ENCODE peak calls at places on chromosomes 3 and 15, in six cellular contexts. One of them, this sample, is unnamed.

GRCh38 chr15:58275785-58276184 is 137.6 kb downstream of the AQP9 start:
- DNase-seq in ELF-1: no peak
- DNase-seq in HuH-7.5: no peak
- DNase-seq in stimulated activated CD4-positive, alpha-beta T cell treated with anti-CD3 and anti-CD28 coated beads, Interleukin-12 subunit alpha, Interleukin-12 subunit beta, amount 100 ng/mL, for 4 hours: no peak
- DNase-seq in nephron progenitor cell: no peak
- DNase-seq in PC-3: no peak
- DNase-seq in this sample: no peak

GRCh38 chr3:62554264-62554799 is 181.0 kb upstream of the FEZF2 start:
- DNase-seq in HuH-7.5: peak
- DNase-seq in ELF-1: no peak
- DNase-seq in stimulated activated CD4-positive, alpha-beta T cell treated with anti-CD3 and anti-CD28 coated beads, Interleukin-12 subunit alpha, Interleukin-12 subunit beta, amount 100 ng/mL, for 4 hours: no peak
- DNase-seq in PC-3: peak
- DNase-seq in nephron progenitor cell: no peak
- DNase-seq in this sample: no peak

GRCh38 chr3:54426431-54426830 is 304.1 kb downstream of the CACNA2D3 start:
- DNase-seq in HuH-7.5: no peak
- DNase-seq in ELF-1: no peak
- DNase-seq in stimulated activated CD4-positive, alpha-beta T cell treated with anti-CD3 and anti-CD28 coated beads, Interleukin-12 subunit alpha, Interleukin-12 subunit beta, amount 100 ng/mL, for 4 hours: no peak
- DNase-seq in nephron progenitor cell: no peak
- DNase-seq in PC-3: no peak
- DNase-seq in this sample: no peak

GRCh38 chr15:66042624-66043023 is 173.3 kb downstream of the RAB11A start:
- DNase-seq in nephron progenitor cell: no peak
- DNase-seq in stimulated activated CD4-positive, alpha-beta T cell treated with anti-CD3 and anti-CD28 coated beads, Interleukin-12 subunit alpha, Interleukin-12 subunit beta, amount 100 ng/mL, for 4 hours: no peak
- DNase-seq in ELF-1: peak
- DNase-seq in PC-3: no peak
- DNase-seq in HuH-7.5: no peak
- DNase-seq in this sample: no peak

GRCh38 chr15:68711406-68711805 is 109.3 kb downstream of the ANP32A start:
- DNase-seq in PC-3: no peak
- DNase-seq in stimulated activated CD4-positive, alpha-beta T cell treated with anti-CD3 and anti-CD28 coated beads, Interleukin-12 subunit alpha, Interleukin-12 subunit beta, amount 100 ng/mL, for 4 hours: no peak
- DNase-seq in HuH-7.5: no peak
- DNase-seq in ELF-1: no peak
- DNase-seq in nephron progenitor cell: no peak
- DNase-seq in this sample: no peak

GRCh38 chr3:52248816-52249547 is 3.4 kb downstream of the PPM1M start:
- DNase-seq in HuH-7.5: no peak
- DNase-seq in nephron progenitor cell: no peak
- DNase-seq in ELF-1: no peak
- DNase-seq in PC-3: no peak
- DNase-seq in stimulated activated CD4-positive, alpha-beta T cell treated with anti-CD3 and anti-CD28 coated beads, Interleukin-12 subunit alpha, Interleukin-12 subunit beta, amount 100 ng/mL, for 4 hours: no peak
- DNase-seq in this sample: no peak

GRCh38 chr3:76308541-76308940 is 523.2 kb upstream of the ZNF717 start:
- DNase-seq in nephron progenitor cell: no peak
- DNase-seq in stimulated activated CD4-positive, alpha-beta T cell treated with anti-CD3 and anti-CD28 coated beads, Interleukin-12 subunit alpha, Interleukin-12 subunit beta, amount 100 ng/mL, for 4 hours: no peak
- DNase-seq in PC-3: no peak
- DNase-seq in HuH-7.5: no peak
- DNase-seq in ELF-1: no peak
- DNase-seq in this sample: no peak

GRCh38 chr3:174548841-174549623 is 310.1 kb upstream of the NAALADL2 start:
- DNase-seq in PC-3: no peak
- DNase-seq in nephron progenitor cell: no peak
- DNase-seq in stimulated activated CD4-positive, alpha-beta T cell treated with anti-CD3 and anti-CD28 coated beads, Interleukin-12 subunit alpha, Interleukin-12 subunit beta, amount 100 ng/mL, for 4 hours: no peak
- DNase-seq in ELF-1: no peak
- DNase-seq in HuH-7.5: no peak
- DNase-seq in this sample: no peak

GRCh38 chr3:45143673-45144670 is 2.2 kb downstream of the CDCP1 start:
- DNase-seq in ELF-1: no peak
- DNase-seq in nephron progenitor cell: no peak
- DNase-seq in stimulated activated CD4-positive, alpha-beta T cell treated with anti-CD3 and anti-CD28 coated beads, Interleukin-12 subunit alpha, Interleukin-12 subunit beta, amount 100 ng/mL, for 4 hours: no peak
- DNase-seq in PC-3: no peak
- DNase-seq in HuH-7.5: no peak
- DNase-seq in this sample: no peak

GRCh38 chr3:13240928-13241618 is 167.8 kb upstream of the IQSEC1 start:
- DNase-seq in ELF-1: peak
- DNase-seq in nephron progenitor cell: no peak
- DNase-seq in HuH-7.5: no peak
- DNase-seq in stimulated activated CD4-positive, alpha-beta T cell treated with anti-CD3 and anti-CD28 coated beads, Interleukin-12 subunit alpha, Interleukin-12 subunit beta, amount 100 ng/mL, for 4 hours: no peak
- DNase-seq in PC-3: no peak
- DNase-seq in this sample: no peak

GRCh38 chr15:75061272-75061671 is 37.9 kb downstream of the PPCDC start:
- DNase-seq in PC-3: no peak
- DNase-seq in HuH-7.5: no peak
- DNase-seq in ELF-1: no peak
- DNase-seq in nephron progenitor cell: no peak
- DNase-seq in stimulated activated CD4-positive, alpha-beta T cell treated with anti-CD3 and anti-CD28 coated beads, Interleukin-12 subunit alpha, Interleukin-12 subunit beta, amount 100 ng/mL, for 4 hours: no peak
- DNase-seq in this sample: no peak

GRCh38 chr3:23648326-23648964 is 157.3 kb upstream of the UBE2E1 start:
- DNase-seq in ELF-1: no peak
- DNase-seq in nephron progenitor cell: no peak
- DNase-seq in HuH-7.5: no peak
- DNase-seq in PC-3: peak
- DNase-seq in stimulated activated CD4-positive, alpha-beta T cell treated with anti-CD3 and anti-CD28 coated beads, Interleukin-12 subunit alpha, Interleukin-12 subunit beta, amount 100 ng/mL, for 4 hours: no peak
- DNase-seq in this sample: no peak

GRCh38 chr15:101615986-101616848 is 36.0 kb downstream of the TM2D3 start:
- DNase-seq in nephron progenitor cell: peak
- DNase-seq in HuH-7.5: peak
- DNase-seq in PC-3: peak
- DNase-seq in ELF-1: peak
- DNase-seq in stimulated activated CD4-positive, alpha-beta T cell treated with anti-CD3 and anti-CD28 coated beads, Interleukin-12 subunit alpha, Interleukin-12 subunit beta, amount 100 ng/mL, for 4 hours: no peak
- DNase-seq in this sample: no peak

GRCh38 chr15:41585140-41586047 is 26.4 kb downstream of the TYRO3 start:
- DNase-seq in HuH-7.5: no peak
- DNase-seq in stimulated activated CD4-positive, alpha-beta T cell treated with anti-CD3 and anti-CD28 coated beads, Interleukin-12 subunit alpha, Interleukin-12 subunit beta, amount 100 ng/mL, for 4 hours: peak
- DNase-seq in ELF-1: peak
- DNase-seq in nephron progenitor cell: peak
- DNase-seq in PC-3: peak
- DNase-seq in this sample: peak

GRCh38 chr3:194961149-194961548 is 275.5 kb downstream of the FAM43A start:
- DNase-seq in stimulated activated CD4-positive, alpha-beta T cell treated with anti-CD3 and anti-CD28 coated beads, Interleukin-12 subunit alpha, Interleukin-12 subunit beta, amount 100 ng/mL, for 4 hours: no peak
- DNase-seq in PC-3: no peak
- DNase-seq in nephron progenitor cell: no peak
- DNase-seq in ELF-1: no peak
- DNase-seq in HuH-7.5: no peak
- DNase-seq in this sample: no peak

GRCh38 chr3:44068753-44069152 is 172.9 kb upstream of the TOPAZ1 start:
- DNase-seq in nephron progenitor cell: no peak
- DNase-seq in stimulated activated CD4-positive, alpha-beta T cell treated with anti-CD3 and anti-CD28 coated beads, Interleukin-12 subunit alpha, Interleukin-12 subunit beta, amount 100 ng/mL, for 4 hours: no peak
- DNase-seq in HuH-7.5: no peak
- DNase-seq in ELF-1: no peak
- DNase-seq in PC-3: peak
- DNase-seq in this sample: no peak

GRCh38 chr3:187725218-187725617 is 20.1 kb downstream of the BCL6 start:
- DNase-seq in PC-3: no peak
- DNase-seq in stimulated activated CD4-positive, alpha-beta T cell treated with anti-CD3 and anti-CD28 coated beads, Interleukin-12 subunit alpha, Interleukin-12 subunit beta, amount 100 ng/mL, for 4 hours: no peak
- DNase-seq in ELF-1: no peak
- DNase-seq in nephron progenitor cell: no peak
- DNase-seq in HuH-7.5: no peak
- DNase-seq in this sample: no peak

GRCh38 chr3:31858439-31858838 is 122.6 kb downstream of the OSBPL10 start:
- DNase-seq in ELF-1: no peak
- DNase-seq in PC-3: peak
- DNase-seq in nephron progenitor cell: no peak
- DNase-seq in stimulated activated CD4-positive, alpha-beta T cell treated with anti-CD3 and anti-CD28 coated beads, Interleukin-12 subunit alpha, Interleukin-12 subunit beta, amount 100 ng/mL, for 4 hours: no peak
- DNase-seq in HuH-7.5: no peak
- DNase-seq in this sample: no peak

GRCh38 chr3:140896997-140897396 is 44.6 kb upstream of the SLC25A36 start:
- DNase-seq in stimulated activated CD4-positive, alpha-beta T cell treated with anti-CD3 and anti-CD28 coated beads, Interleukin-12 subunit alpha, Interleukin-12 subunit beta, amount 100 ng/mL, for 4 hours: no peak
- DNase-seq in nephron progenitor cell: no peak
- DNase-seq in PC-3: no peak
- DNase-seq in HuH-7.5: no peak
- DNase-seq in ELF-1: no peak
- DNase-seq in this sample: no peak

GRCh38 chr15:69700380-69700779 is 247.8 kb downstream of the RPLP1 start:
- DNase-seq in ELF-1: no peak
- DNase-seq in PC-3: no peak
- DNase-seq in nephron progenitor cell: no peak
- DNase-seq in stimulated activated CD4-positive, alpha-beta T cell treated with anti-CD3 and anti-CD28 coated beads, Interleukin-12 subunit alpha, Interleukin-12 subunit beta, amount 100 ng/mL, for 4 hours: no peak
- DNase-seq in HuH-7.5: no peak
- DNase-seq in this sample: no peak

GRCh38 chr3:88809993-88810392 is 297.4 kb upstream of the EPHA3 start:
- DNase-seq in stimulated activated CD4-positive, alpha-beta T cell treated with anti-CD3 and anti-CD28 coated beads, Interleukin-12 subunit alpha, Interleukin-12 subunit beta, amount 100 ng/mL, for 4 hours: no peak
- DNase-seq in PC-3: peak
- DNase-seq in ELF-1: no peak
- DNase-seq in HuH-7.5: no peak
- DNase-seq in nephron progenitor cell: no peak
- DNase-seq in this sample: no peak

GRCh38 chr15:85639752-85640381 is 154.9 kb downstream of the KLHL25 start:
- DNase-seq in HuH-7.5: no peak
- DNase-seq in stimulated activated CD4-positive, alpha-beta T cell treated with anti-CD3 and anti-CD28 coated beads, Interleukin-12 subunit alpha, Interleukin-12 subunit beta, amount 100 ng/mL, for 4 hours: no peak
- DNase-seq in ELF-1: no peak
- DNase-seq in nephron progenitor cell: no peak
- DNase-seq in PC-3: peak
- DNase-seq in this sample: no peak

GRCh38 chr15:45087513-45087912 is 26.5 kb downstream of the DUOX2 start:
- DNase-seq in stimulated activated CD4-positive, alpha-beta T cell treated with anti-CD3 and anti-CD28 coated beads, Interleukin-12 subunit alpha, Interleukin-12 subunit beta, amount 100 ng/mL, for 4 hours: no peak
- DNase-seq in nephron progenitor cell: no peak
- DNase-seq in HuH-7.5: no peak
- DNase-seq in ELF-1: no peak
- DNase-seq in PC-3: no peak
- DNase-seq in this sample: no peak

GRCh38 chr15:81316267-81316666 is 7.7 kb downstream of the STARD5 start:
- DNase-seq in nephron progenitor cell: no peak
- DNase-seq in ELF-1: no peak
- DNase-seq in PC-3: no peak
- DNase-seq in stimulated activated CD4-positive, alpha-beta T cell treated with anti-CD3 and anti-CD28 coated beads, Interleukin-12 subunit alpha, Interleukin-12 subunit beta, amount 100 ng/mL, for 4 hours: no peak
- DNase-seq in HuH-7.5: no peak
- DNase-seq in this sample: no peak

GRCh38 chr3:187295635-187296034 is 4.1 kb upstream of the MASP1 start:
- DNase-seq in stimulated activated CD4-positive, alpha-beta T cell treated with anti-CD3 and anti-CD28 coated beads, Interleukin-12 subunit alpha, Interleukin-12 subunit beta, amount 100 ng/mL, for 4 hours: no peak
- DNase-seq in PC-3: peak
- DNase-seq in HuH-7.5: no peak
- DNase-seq in ELF-1: peak
- DNase-seq in nephron progenitor cell: no peak
- DNase-seq in this sample: no peak

GRCh38 chr3:170865209-170866094 is 4.5 kb downstream of the RPL22L1 start:
- DNase-seq in ELF-1: peak
- DNase-seq in HuH-7.5: no peak
- DNase-seq in PC-3: peak
- DNase-seq in nephron progenitor cell: no peak
- DNase-seq in stimulated activated CD4-positive, alpha-beta T cell treated with anti-CD3 and anti-CD28 coated beads, Interleukin-12 subunit alpha, Interleukin-12 subunit beta, amount 100 ng/mL, for 4 hours: no peak
- DNase-seq in this sample: no peak

GRCh38 chr3:142077859-142078500 is 71.4 kb downstream of the TFDP2 start:
- DNase-seq in stimulated activated CD4-positive, alpha-beta T cell treated with anti-CD3 and anti-CD28 coated beads, Interleukin-12 subunit alpha, Interleukin-12 subunit beta, amount 100 ng/mL, for 4 hours: no peak
- DNase-seq in HuH-7.5: no peak
- DNase-seq in nephron progenitor cell: no peak
- DNase-seq in PC-3: no peak
- DNase-seq in ELF-1: peak
- DNase-seq in this sample: no peak

GRCh38 chr3:146640361-146640760 is 35.2 kb upstream of the PLSCR5 start:
- DNase-seq in stimulated activated CD4-positive, alpha-beta T cell treated with anti-CD3 and anti-CD28 coated beads, Interleukin-12 subunit alpha, Interleukin-12 subunit beta, amount 100 ng/mL, for 4 hours: no peak
- DNase-seq in PC-3: no peak
- DNase-seq in HuH-7.5: no peak
- DNase-seq in ELF-1: no peak
- DNase-seq in nephron progenitor cell: no peak
- DNase-seq in this sample: no peak

GRCh38 chr3:113287111-113287817 is 75.9 kb downstream of the BOC start:
- DNase-seq in ELF-1: no peak
- DNase-seq in stimulated activated CD4-positive, alpha-beta T cell treated with anti-CD3 and anti-CD28 coated beads, Interleukin-12 subunit alpha, Interleukin-12 subunit beta, amount 100 ng/mL, for 4 hours: no peak
- DNase-seq in PC-3: peak
- DNase-seq in HuH-7.5: no peak
- DNase-seq in nephron progenitor cell: no peak
- DNase-seq in this sample: no peak

GRCh38 chr3:153959321-153959717 is 161.9 kb upstream of the ARHGEF26 start:
- DNase-seq in ELF-1: no peak
- DNase-seq in stimulated activated CD4-positive, alpha-beta T cell treated with anti-CD3 and anti-CD28 coated beads, Interleukin-12 subunit alpha, Interleukin-12 subunit beta, amount 100 ng/mL, for 4 hours: no peak
- DNase-seq in PC-3: no peak
- DNase-seq in HuH-7.5: no peak
- DNase-seq in nephron progenitor cell: no peak
- DNase-seq in this sample: no peak

This sample was measured in stimulated activated naive CD4-positive, alpha-beta T cell treated with Interleukin-2 at 50 U/mL for 16 hours.